ENCODE peak calls at places on chromosomes 3 and 15, in five cellular contexts. D is endodermal cell, Z is MM.1S, W is foreskin fibroblast, S is RWPE1. M is an unnamed sample.

GRCh38 chr15:61527836-61528589 is 298.9 kb upstream of the RORA start:
- DNase-seq in D (peak; percentile 72), Z (peak; percentile 38), W (no peak), S (no peak), M (no peak)

GRCh38 chr3:85342915-85343314 is 384.1 kb downstream of the CADM2 start:
- DNase-seq in D (peak; percentile 43), Z (peak; percentile 38), W (peak; percentile 17), S (peak; percentile 1), M (no peak)

GRCh38 chr15:68930268-68931022 is at the start of gene SPESP1:
- DNase-seq in D (no peak), Z (peak; percentile 81), W (peak; percentile 89), S (peak; percentile 96), M (no peak)

GRCh38 chr3:61250784-61251173 is 473 bp downstream of the FHIT start:
- DNase-seq in D (peak; percentile 54), Z (peak; percentile 64), W (peak; percentile 26), S (peak; percentile 12), M (peak; percentile 24)

GRCh38 chr3:53776494-53777101 is 69.6 kb downstream of the CHDH start:
- DNase-seq in D (no peak), Z (no peak), W (peak; percentile 55), S (no peak), M (no peak)

GRCh38 chr15:99439524-99439835 is 126.3 kb upstream of the MEF2A start:
- DNase-seq in D (peak; percentile 24), Z (no peak), W (no peak), S (no peak), M (no peak)

GRCh38 chr15:51186121-51186795 is 91.6 kb upstream of the TNFAIP8L3 start:
- DNase-seq in D (no peak), Z (no peak), W (no peak), S (no peak), M (no peak)

GRCh38 chr15:60644903-60645302 is 166.0 kb upstream of the ICE2 start:
- DNase-seq in D (no peak), Z (no peak), W (peak; percentile 54), S (no peak), M (no peak)

GRCh38 chr3:43872301-43872700 is 181.6 kb downstream of the ABHD5 start:
- DNase-seq in D (peak; percentile 44), Z (no peak), W (peak; percentile 92), S (peak; percentile 67), M (no peak)

GRCh38 chr3:108178676-108179075 is 43.5 kb downstream of the IFT57 start:
- DNase-seq in D (no peak), Z (no peak), W (peak; percentile 47), S (no peak), M (no peak)

GRCh38 chr15:64010719-64011118 is 35.6 kb downstream of the DAPK2 start:
- DNase-seq in D (peak; percentile 66), Z (no peak), W (peak; percentile 78), S (peak; percentile 48), M (peak; percentile 90)

GRCh38 chr3:186806173-186807055 is at the start of gene RFC4:
- DNase-seq in D (peak; percentile 91), Z (peak; percentile 96), W (peak; percentile 91), S (peak; percentile 70), M (peak; percentile 55)

GRCh38 chr3:156847746-156848339 is 21.7 kb downstream of the LEKR1 start:
- DNase-seq in D (no peak), Z (no peak), W (peak; percentile 57), S (no peak), M (no peak)

GRCh38 chr3:149936812-149937230 is 33.9 kb downstream of the PFN2 start:
- DNase-seq in D (peak; percentile 88), Z (peak; percentile 66), W (peak; percentile 80), S (peak; percentile 44), M (peak; percentile 26)

GRCh38 chr15:55742927-55743614 is at the start of gene PRTG:
- DNase-seq in D (peak; percentile 90), Z (no peak), W (peak; percentile 94), S (peak; percentile 22), M (no peak)

GRCh38 chr15:39788800-39789565 is 6.3 kb upstream of the FSIP1 start:
- DNase-seq in D (no peak), Z (no peak), W (peak; percentile 57), S (no peak), M (no peak)

GRCh38 chr3:61809879-61810278 is 248.5 kb downstream of the PTPRG start:
- DNase-seq in D (no peak), Z (no peak), W (no peak), S (no peak), M (no peak)

GRCh38 chr15:56343879-56344278 is 21.3 kb upstream of the TEX9 start:
- DNase-seq in D (no peak), Z (no peak), W (no peak), S (no peak), M (no peak)

GRCh38 chr3:141341536-141341935 is 26.8 kb upstream of the ZBTB38 start:
- DNase-seq in D (no peak), Z (no peak), W (no peak), S (no peak), M (no peak)

GRCh38 chr3:193590088-193590856 is 2.7 kb upstream of the OPA1 start:
- DNase-seq in D (no peak), Z (no peak), W (peak; percentile 56), S (peak; percentile 80), M (no peak)

GRCh38 chr15:45402955-45403892 is 24.9 kb upstream of the GATM start:
- DNase-seq in D (peak; percentile 68), Z (peak; percentile 44), W (peak; percentile 73), S (peak; percentile 81), M (no peak)

GRCh38 chr3:83934208-83935150 is 1024.3 kb upstream of the CADM2 start:
- DNase-seq in D (no peak), Z (peak; percentile 76), W (peak; percentile 61), S (peak; percentile 62), M (no peak)

GRCh38 chr3:50090985-50091384 is 2.3 kb downstream of the RBM5 start:
- DNase-seq in D (no peak), Z (peak; percentile 14), W (no peak), S (no peak), M (no peak)

GRCh38 chr3:53078656-53079055 is 32.8 kb upstream of the SFMBT1 start:
- DNase-seq in D (no peak), Z (no peak), W (no peak), S (no peak), M (no peak)

GRCh38 chr3:10288575-10288960 is 4.2 kb downstream of the GHRL start:
- DNase-seq in D (no peak), Z (no peak), W (no peak), S (no peak), M (no peak)

GRCh38 chr15:32842081-32842480 is 124.3 kb downstream of the GREM1 start:
- DNase-seq in D (no peak), Z (no peak), W (no peak), S (no peak), M (no peak)

GRCh38 chr3:175646865-175647264 is 787.7 kb downstream of the NAALADL2 start:
- DNase-seq in D (no peak), Z (no peak), W (peak; percentile 3), S (no peak), M (no peak)

GRCh38 chr3:116226245-116226644 is 219.0 kb downstream of the LSAMP start:
- DNase-seq in D (no peak), Z (no peak), W (no peak), S (no peak), M (no peak)

GRCh38 chr3:194532591-194532990 is 45.8 kb upstream of the ATP13A3 start:
- DNase-seq in D (no peak), Z (no peak), W (peak; percentile 70), S (no peak), M (no peak)

GRCh38 chr3:70999730-71000129 is 583.8 kb downstream of the FOXP1 start:
- DNase-seq in D (no peak), Z (no peak), W (peak; percentile 90), S (peak; percentile 4), M (no peak)

GRCh38 chr3:160707187-160707789 is 30.3 kb downstream of the ARL14 start:
- DNase-seq in D (peak; percentile 58), Z (peak; percentile 71), W (peak; percentile 67), S (peak; percentile 28), M (no peak)

DNA sequence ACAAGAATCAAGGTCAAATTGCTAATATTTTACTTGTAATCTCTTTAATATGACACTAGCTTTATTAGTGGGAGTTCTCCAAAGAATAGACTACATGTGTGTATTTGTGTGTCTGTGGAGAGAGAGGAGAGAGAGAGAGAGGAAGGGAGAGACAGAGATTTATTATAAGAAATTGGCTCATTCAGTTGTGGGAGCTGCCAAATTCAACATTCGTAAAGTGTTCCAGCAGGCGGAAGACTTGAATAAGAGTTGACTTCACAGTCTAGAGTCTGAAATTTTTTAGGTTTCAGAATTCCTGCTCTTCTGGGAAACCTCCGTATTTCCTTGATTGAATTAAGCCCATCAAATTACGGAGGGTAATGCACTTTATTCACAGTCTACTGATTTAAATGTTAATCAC is 4.7 kb upstream of the CLDN1 start:
- DNase-seq in D (no peak), Z (no peak), W (peak; percentile 80), S (no peak), M (no peak)
- TF ChIP-seq CTCF in D (no peak), Z (no peak), W (no peak), S (no peak), M (no peak)

GRCh38 chr3:119420196-119420595 is 43.2 kb downstream of the TMEM39A start:
- DNase-seq in D (peak; percentile 64), Z (no peak), W (no peak), S (no peak), M (no peak)
- TF ChIP-seq CTCF in D (peak; percentile 76), Z (peak; percentile 9), W (no peak), S (no peak), M (no peak)

GRCh38 chr3:126959921-126960603 is 22.9 kb upstream of the PLXNA1 start:
- DNase-seq in D (peak; percentile 68), Z (no peak), W (peak; percentile 86), S (peak; percentile 68), M (no peak)
- TF ChIP-seq CTCF in D (peak; percentile 53), Z (no peak), W (peak; percentile 55), S (no peak), M (no peak)

GRCh38 chr3:139541898-139542288 is 2.4 kb upstream of the RBP1 start:
- DNase-seq in D (no peak), Z (no peak), W (no peak), S (no peak), M (no peak)
- TF ChIP-seq CTCF in D (peak; percentile 63), Z (no peak), W (no peak), S (no peak), M (no peak)

M was measured in GM12864.